ENCODE peak calls at places on chromosomes 4 and X, in six cellular contexts. One of them, this sample, is unnamed.

GRCh38 chrX:100928660-100929613 is at the start of gene XKRX:
- DNase-seq in lower lobe of right lung: peak; percentile 75
- DNase-seq in astrocyte of the spinal cord: peak; percentile 10
- DNase-seq in tibial nerve: peak; percentile 4
- DNase-seq in lung: peak; percentile 68
- DNase-seq in foreskin fibroblast: no peak
- DNase-seq in this sample: no peak

GRCh38 chrX:24260827-24261550 is 52.9 kb downstream of the SUPT20HL2 start:
- DNase-seq in lower lobe of right lung: peak; percentile 53
- DNase-seq in astrocyte of the spinal cord: peak; percentile 40
- DNase-seq in tibial nerve: peak; percentile 37
- DNase-seq in lung: no peak
- DNase-seq in foreskin fibroblast: peak; percentile 51
- DNase-seq in this sample: no peak

GRCh38 chr4:21202959-21203358 is 502.7 kb downstream of the PACRGL start:
- DNase-seq in lower lobe of right lung: no peak
- DNase-seq in astrocyte of the spinal cord: no peak
- DNase-seq in tibial nerve: no peak
- DNase-seq in lung: no peak
- DNase-seq in foreskin fibroblast: no peak
- DNase-seq in this sample: no peak

GRCh38 chr4:94373752-94374151 is 31.1 kb upstream of the HPGDS start:
- DNase-seq in lower lobe of right lung: no peak
- DNase-seq in astrocyte of the spinal cord: no peak
- DNase-seq in tibial nerve: no peak
- DNase-seq in lung: no peak
- DNase-seq in foreskin fibroblast: no peak
- DNase-seq in this sample: no peak

GRCh38 chr4:145739840-145740239 is 59.9 kb downstream of the C4orf51 start:
- DNase-seq in lower lobe of right lung: no peak
- DNase-seq in astrocyte of the spinal cord: peak; percentile 12
- DNase-seq in tibial nerve: no peak
- DNase-seq in lung: no peak
- DNase-seq in foreskin fibroblast: no peak
- DNase-seq in this sample: no peak

GRCh38 chr4:144646523-144647094 is 653 bp downstream of the HHIP start:
- DNase-seq in lower lobe of right lung: no peak
- DNase-seq in astrocyte of the spinal cord: peak; percentile 32
- DNase-seq in tibial nerve: no peak
- DNase-seq in lung: no peak
- DNase-seq in foreskin fibroblast: no peak
- DNase-seq in this sample: no peak

GRCh38 chrX:19245711-19246269 is 97.9 kb upstream of the PDHA1 start:
- DNase-seq in lower lobe of right lung: no peak
- DNase-seq in astrocyte of the spinal cord: no peak
- DNase-seq in tibial nerve: no peak
- DNase-seq in lung: no peak
- DNase-seq in foreskin fibroblast: no peak
- DNase-seq in this sample: no peak

GRCh38 chr4:172202480-172203076 is 389.4 kb downstream of the GALNTL6 start:
- DNase-seq in lower lobe of right lung: no peak
- DNase-seq in astrocyte of the spinal cord: peak; percentile 44
- DNase-seq in tibial nerve: no peak
- DNase-seq in lung: no peak
- DNase-seq in foreskin fibroblast: peak; percentile 1
- DNase-seq in this sample: no peak

GRCh38 chr4:25817059-25817681 is 45.6 kb downstream of the SEL1L3 start:
- DNase-seq in lower lobe of right lung: no peak
- DNase-seq in astrocyte of the spinal cord: peak; percentile 70
- DNase-seq in tibial nerve: no peak
- DNase-seq in lung: no peak
- DNase-seq in foreskin fibroblast: no peak
- DNase-seq in this sample: no peak

GRCh38 chr4:21469438-21470032 is 479.0 kb downstream of the KCNIP4 start:
- DNase-seq in lower lobe of right lung: no peak
- DNase-seq in astrocyte of the spinal cord: peak; percentile 12
- DNase-seq in tibial nerve: no peak
- DNase-seq in lung: no peak
- DNase-seq in foreskin fibroblast: no peak
- DNase-seq in this sample: no peak

GRCh38 chrX:11944486-11944885 is 186.4 kb downstream of the MSL3 start:
- DNase-seq in lower lobe of right lung: no peak
- DNase-seq in astrocyte of the spinal cord: peak; percentile 55
- DNase-seq in tibial nerve: no peak
- DNase-seq in lung: no peak
- DNase-seq in foreskin fibroblast: peak; percentile 53
- DNase-seq in this sample: no peak

GRCh38 chr4:162891788-162892707 is 274.6 kb downstream of the NAF1 start:
- DNase-seq in lower lobe of right lung: no peak
- DNase-seq in astrocyte of the spinal cord: no peak
- DNase-seq in tibial nerve: no peak
- DNase-seq in lung: no peak
- DNase-seq in foreskin fibroblast: no peak
- DNase-seq in this sample: no peak

GRCh38 chrX:140664939-140665338 is 44.6 kb upstream of the LINC00632 start:
- DNase-seq in lower lobe of right lung: no peak
- DNase-seq in astrocyte of the spinal cord: peak; percentile 19
- DNase-seq in tibial nerve: no peak
- DNase-seq in lung: no peak
- DNase-seq in foreskin fibroblast: no peak
- DNase-seq in this sample: no peak

GRCh38 chrX:140661657-140662056 is 47.9 kb upstream of the LINC00632 start:
- DNase-seq in lower lobe of right lung: no peak
- DNase-seq in astrocyte of the spinal cord: peak; percentile 12
- DNase-seq in tibial nerve: no peak
- DNase-seq in lung: no peak
- DNase-seq in foreskin fibroblast: no peak
- DNase-seq in this sample: no peak
- TF ChIP-seq CTCF in lower lobe of right lung: no peak
- TF ChIP-seq CTCF in astrocyte of the spinal cord: peak; percentile 24
- TF ChIP-seq CTCF in tibial nerve: no peak
- TF ChIP-seq CTCF in lung: no peak
- TF ChIP-seq CTCF in foreskin fibroblast: no peak
- TF ChIP-seq CTCF in this sample: no peak

GRCh38 chr4:56435748-56436442 is at the start of gene PAICS:
- DNase-seq in lower lobe of right lung: peak; percentile 94
- DNase-seq in astrocyte of the spinal cord: peak; percentile 95
- DNase-seq in tibial nerve: peak; percentile 79
- DNase-seq in lung: peak; percentile 93
- DNase-seq in foreskin fibroblast: peak; percentile 93
- DNase-seq in this sample: peak; percentile 71
- TF ChIP-seq CTCF in lower lobe of right lung: no peak
- TF ChIP-seq CTCF in astrocyte of the spinal cord: no peak
- TF ChIP-seq CTCF in tibial nerve: no peak
- TF ChIP-seq CTCF in lung: no peak
- TF ChIP-seq CTCF in foreskin fibroblast: no peak
- TF ChIP-seq CTCF in this sample: no peak

DNA sequence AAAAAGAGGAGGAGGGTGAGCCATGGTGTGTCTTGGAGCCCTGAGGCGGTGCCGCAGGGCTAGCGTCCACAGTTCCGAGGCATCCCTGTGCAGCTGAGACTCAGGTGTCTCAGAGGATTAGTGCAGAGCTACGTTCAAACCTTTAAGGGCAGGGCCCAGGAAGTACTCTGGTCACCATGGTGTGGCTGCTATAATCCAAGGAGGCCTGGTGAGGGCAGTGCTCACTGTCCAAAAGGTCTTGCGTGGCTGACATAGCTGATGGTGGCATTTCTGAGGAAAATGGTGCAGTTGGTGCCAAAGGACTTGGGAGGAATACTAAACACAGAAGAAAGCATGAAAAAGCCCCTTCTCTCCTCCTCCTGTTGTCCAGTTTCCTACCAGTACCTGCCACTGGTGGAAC is 146.9 kb downstream of the DCHS2 start:
- DNase-seq in lower lobe of right lung: no peak
- DNase-seq in astrocyte of the spinal cord: no peak
- DNase-seq in tibial nerve: no peak
- DNase-seq in lung: no peak
- DNase-seq in foreskin fibroblast: no peak
- DNase-seq in this sample: no peak
- TF ChIP-seq CTCF in lower lobe of right lung: no peak
- TF ChIP-seq CTCF in astrocyte of the spinal cord: no peak
- TF ChIP-seq CTCF in tibial nerve: no peak
- TF ChIP-seq CTCF in lung: no peak
- TF ChIP-seq CTCF in foreskin fibroblast: no peak
- TF ChIP-seq CTCF in this sample: no peak

GRCh38 chr4:108611360-108611759 is 9.0 kb upstream of the RPL34 start:
- DNase-seq in lower lobe of right lung: no peak
- DNase-seq in astrocyte of the spinal cord: no peak
- DNase-seq in tibial nerve: no peak
- DNase-seq in lung: no peak
- DNase-seq in foreskin fibroblast: peak; percentile 21
- DNase-seq in this sample: no peak
- TF ChIP-seq CTCF in lower lobe of right lung: no peak
- TF ChIP-seq CTCF in astrocyte of the spinal cord: peak; percentile 13
- TF ChIP-seq CTCF in tibial nerve: peak; percentile 23
- TF ChIP-seq CTCF in lung: no peak
- TF ChIP-seq CTCF in foreskin fibroblast: peak; percentile 34
- TF ChIP-seq CTCF in this sample: no peak

GRCh38 chr4:122576261-122577188 is 44.3 kb downstream of the IL21 start:
- DNase-seq in lower lobe of right lung: no peak
- DNase-seq in astrocyte of the spinal cord: peak; percentile 60
- DNase-seq in tibial nerve: peak; percentile 36
- DNase-seq in lung: no peak
- DNase-seq in foreskin fibroblast: peak; percentile 32
- DNase-seq in this sample: no peak
- TF ChIP-seq CTCF in lower lobe of right lung: peak; percentile 46
- TF ChIP-seq CTCF in astrocyte of the spinal cord: peak; percentile 58
- TF ChIP-seq CTCF in tibial nerve: peak; percentile 33
- TF ChIP-seq CTCF in lung: peak; percentile 12
- TF ChIP-seq CTCF in foreskin fibroblast: peak; percentile 52
- TF ChIP-seq CTCF in this sample: no peak

DNA sequence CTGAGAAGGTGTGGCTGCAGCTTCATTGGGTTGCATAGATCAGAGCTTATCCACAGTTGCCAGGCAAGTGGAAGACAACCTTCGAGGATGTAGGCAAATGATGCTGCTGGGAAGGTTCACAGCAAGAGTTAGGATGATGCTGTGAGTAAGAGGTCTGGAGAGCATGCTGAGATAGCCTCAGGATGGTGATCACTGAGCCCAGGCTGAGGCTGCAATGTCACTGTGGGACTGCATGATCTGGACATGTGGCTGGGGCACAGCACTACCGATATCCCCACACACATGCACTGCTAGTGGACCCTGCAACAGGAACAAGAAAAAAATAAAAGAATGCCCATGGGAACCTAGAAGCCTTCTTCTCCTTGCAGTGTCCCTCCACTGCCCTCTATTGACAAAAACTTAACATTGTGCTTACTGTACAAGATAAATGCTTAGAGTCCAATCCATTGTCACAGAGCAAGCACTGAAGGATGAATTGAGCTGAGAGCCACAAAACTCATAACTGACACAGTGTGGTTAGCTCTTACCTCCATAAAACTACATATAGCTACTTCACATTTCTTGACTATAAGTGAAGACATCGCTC is 105.6 kb downstream of the CNKSR2 start:
- DNase-seq in lower lobe of right lung: no peak
- DNase-seq in astrocyte of the spinal cord: peak; percentile 68
- DNase-seq in tibial nerve: peak; percentile 6
- DNase-seq in lung: no peak
- DNase-seq in foreskin fibroblast: peak; percentile 24
- DNase-seq in this sample: no peak
- TF ChIP-seq CTCF in lower lobe of right lung: peak; percentile 46
- TF ChIP-seq CTCF in astrocyte of the spinal cord: peak; percentile 59
- TF ChIP-seq CTCF in tibial nerve: peak; percentile 52
- TF ChIP-seq CTCF in lung: peak; percentile 5
- TF ChIP-seq CTCF in foreskin fibroblast: peak; percentile 49
- TF ChIP-seq CTCF in this sample: no peak

GRCh38 chr4:37745946-37746345 is 59.8 kb upstream of the RELL1 start:
- DNase-seq in lower lobe of right lung: no peak
- DNase-seq in astrocyte of the spinal cord: peak; percentile 15
- DNase-seq in tibial nerve: no peak
- DNase-seq in lung: no peak
- DNase-seq in foreskin fibroblast: peak; percentile 3
- DNase-seq in this sample: no peak

GRCh38 chr4:37741564-37741963 is 55.4 kb upstream of the RELL1 start:
- DNase-seq in lower lobe of right lung: no peak
- DNase-seq in astrocyte of the spinal cord: no peak
- DNase-seq in tibial nerve: no peak
- DNase-seq in lung: no peak
- DNase-seq in foreskin fibroblast: no peak
- DNase-seq in this sample: no peak

GRCh38 chr4:37737456-37737855 is 51.3 kb upstream of the RELL1 start:
- DNase-seq in lower lobe of right lung: no peak
- DNase-seq in astrocyte of the spinal cord: peak; percentile 52
- DNase-seq in tibial nerve: no peak
- DNase-seq in lung: no peak
- DNase-seq in foreskin fibroblast: peak; percentile 44
- DNase-seq in this sample: no peak

GRCh38 chr4:37742149-37742548 is 56.0 kb upstream of the RELL1 start:
- DNase-seq in lower lobe of right lung: no peak
- DNase-seq in astrocyte of the spinal cord: no peak
- DNase-seq in tibial nerve: no peak
- DNase-seq in lung: no peak
- DNase-seq in foreskin fibroblast: no peak
- DNase-seq in this sample: no peak
- TF ChIP-seq CTCF in lower lobe of right lung: no peak
- TF ChIP-seq CTCF in astrocyte of the spinal cord: no peak
- TF ChIP-seq CTCF in tibial nerve: no peak
- TF ChIP-seq CTCF in lung: no peak
- TF ChIP-seq CTCF in foreskin fibroblast: no peak
- TF ChIP-seq CTCF in this sample: no peak

DNA sequence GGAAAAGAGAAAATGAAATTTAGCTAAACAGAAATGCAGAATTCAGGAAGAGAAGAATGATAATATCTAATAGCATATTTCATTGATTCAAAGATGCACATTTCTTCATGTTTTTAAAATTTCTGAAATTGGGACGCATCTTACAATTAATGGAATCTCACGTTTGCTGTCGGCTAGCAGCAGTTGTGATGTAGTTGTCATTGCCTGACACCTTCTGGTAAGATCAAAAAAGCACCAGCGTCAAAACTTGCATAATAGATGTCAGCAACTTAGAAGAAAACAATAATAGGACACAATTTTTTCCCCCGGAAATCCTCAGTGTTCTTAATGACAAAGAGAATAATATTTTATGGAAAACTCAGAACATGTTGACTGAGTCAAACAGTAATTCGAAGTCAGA is 29.8 kb upstream of the SLC7A3 start:
- DNase-seq in lower lobe of right lung: no peak
- DNase-seq in astrocyte of the spinal cord: no peak
- DNase-seq in tibial nerve: no peak
- DNase-seq in lung: no peak
- DNase-seq in foreskin fibroblast: no peak
- DNase-seq in this sample: no peak
- TF ChIP-seq CTCF in lower lobe of right lung: no peak
- TF ChIP-seq CTCF in astrocyte of the spinal cord: no peak
- TF ChIP-seq CTCF in tibial nerve: no peak
- TF ChIP-seq CTCF in lung: no peak
- TF ChIP-seq CTCF in foreskin fibroblast: no peak
- TF ChIP-seq CTCF in this sample: no peak

This sample was measured in omental fat pad.